ENCODE peak calls at places on chromosomes 3 and 15, in seven cellular contexts. Y is stimulated activated CD4-positive, alpha-beta T cell treated with anti-CD3 and anti-CD28 coated beads, Interleukin-2, amount 100 ng/mL, for 48 hours; Z is NCI-H1417 treated with DMSO at 0.1 percent for 48 hours; V is amygdala; B is NCI-H2171 treated with DMSO at 0.1 percent for 48 hours; C is iris pigment epithelial cell; O is fibroblast of pulmonary artery. R is an unnamed sample.

GRCh38 chr15:65333863-65334262 is 29.4 kb downstream of the RNU5B-1 start:
- DNase-seq in O (no peak), B (peak; percentile 52), Y (no peak), V (no peak), C (no peak), Z (no peak), R (no peak)

GRCh38 chr3:16101295-16102186 is 72.9 kb upstream of the GALNT15 start:
- DNase-seq in O (no peak), B (no peak), V (no peak), Y (no peak), Z (no peak), C (peak; percentile 57), R (no peak)

GRCh38 chr3:150412599-150413069 is 4.5 kb downstream of the TSC22D2 start:
- DNase-seq in O (peak; percentile 85), B (no peak), Z (no peak), Y (no peak), V (no peak), C (peak; percentile 96), R (peak; percentile 57)

GRCh38 chr3:179447251-179447650 is 4.0 kb downstream of the GNB4 start:
- DNase-seq in B (no peak), Y (no peak), Z (no peak), V (no peak), C (no peak), O (no peak), R (no peak)

GRCh38 chr3:70973558-70973957 is 610.0 kb downstream of the FOXP1 start:
- DNase-seq in O (peak; percentile 65), Y (no peak), V (no peak), Z (no peak), C (peak; percentile 91), B (no peak), R (no peak)

GRCh38 chr15:85494035-85494793 is 113.8 kb downstream of the AKAP13 start:
- DNase-seq in Y (no peak), B (peak; percentile 55), C (peak; percentile 93), O (peak; percentile 91), V (no peak), Z (no peak), R (no peak)

GRCh38 chr3:188975612-188976314 is 196.0 kb upstream of the TPRG1 start:
- DNase-seq in O (no peak), Z (no peak), B (peak; percentile 98), C (no peak), V (no peak), Y (no peak), R (no peak)

GRCh38 chr3:160180581-160181216 is 44.5 kb upstream of the C3orf80 start:
- DNase-seq in O (peak; percentile 55), V (no peak), Y (no peak), B (no peak), Z (peak; percentile 9), C (peak; percentile 21), R (no peak)

GRCh38 chr15:95659646-95660045 is 670.9 kb upstream of the NR2F2 start:
- DNase-seq in C (no peak), O (no peak), V (no peak), B (no peak), Y (no peak), Z (no peak), R (no peak)

GRCh38 chr15:66153549-66154415 is 99.8 kb downstream of the MEGF11 start:
- DNase-seq in C (no peak), V (no peak), B (peak; percentile 99), O (no peak), Z (peak; percentile 93), Y (no peak), R (no peak)

GRCh38 chr3:69451594-69451993 is 65.7 kb upstream of the FRMD4B start:
- DNase-seq in C (no peak), V (no peak), B (peak; percentile 79), Y (no peak), Z (no peak), O (no peak), R (no peak)

GRCh38 chr15:62360286-62360685 is 195.2 kb upstream of the C2CD4B start:
- DNase-seq in Y (no peak), B (peak; percentile 93), V (no peak), Z (no peak), C (no peak), O (peak; percentile 4), R (no peak)

GRCh38 chr3:72274511-72275295 is 489.8 kb upstream of the PROK2 start:
- DNase-seq in V (peak; percentile 48), Z (no peak), B (peak; percentile 78), C (peak; percentile 88), Y (no peak), O (peak; percentile 85), R (peak; percentile 55)

GRCh38 chr3:184236636-184237035 is 7.3 kb downstream of the VWA5B2 start:
- DNase-seq in Z (no peak), V (no peak), B (peak; percentile 19), C (no peak), O (no peak), Y (no peak), R (no peak)

GRCh38 chr15:86568378-86568777 is 488.7 kb downstream of the AGBL1 start:
- DNase-seq in Y (no peak), C (no peak), V (no peak), O (no peak), B (no peak), Z (no peak), R (no peak)

GRCh38 chr3:142273501-142273900 is 48.1 kb upstream of the GK5 start:
- DNase-seq in B (peak; percentile 82), O (no peak), Z (no peak), C (no peak), Y (no peak), V (peak; percentile 2), R (peak; percentile 72)

GRCh38 chr3:175672119-175672689 is 813.1 kb downstream of the NAALADL2 start:
- DNase-seq in Y (no peak), B (no peak), C (peak; percentile 56), O (peak; percentile 42), Z (no peak), V (no peak), R (peak; percentile 18)

GRCh38 chr3:151107701-151108100 is 22.2 kb downstream of the MED12L start:
- DNase-seq in Z (no peak), V (no peak), B (no peak), O (no peak), C (no peak), Y (no peak), R (no peak)

GRCh38 chr15:101641134-101641764 is 10.9 kb downstream of the TM2D3 start:
- DNase-seq in O (peak; percentile 85), Z (peak; percentile 51), Y (peak; percentile 68), B (peak; percentile 81), C (peak; percentile 71), V (peak; percentile 62), R (peak; percentile 90)

GRCh38 chr15:80835338-80835737 is 56.2 kb downstream of the CEMIP start:
- DNase-seq in B (no peak), O (no peak), C (no peak), Z (no peak), V (no peak), Y (no peak), R (no peak)

GRCh38 chr15:88479169-88479568 is 11.7 kb downstream of the MRPS11 start:
- DNase-seq in Z (no peak), O (no peak), Y (no peak), B (no peak), V (no peak), C (no peak), R (no peak)

GRCh38 chr15:66819084-66819483 is 117.0 kb downstream of the SMAD6 start:
- DNase-seq in V (no peak), Y (no peak), O (no peak), C (no peak), B (no peak), Z (no peak), R (no peak)

GRCh38 chr3:187507905-187508304 is 139.7 kb downstream of the RTP4 start:
- DNase-seq in O (no peak), V (no peak), Y (no peak), B (no peak), Z (no peak), C (no peak), R (no peak)

GRCh38 chr3:127137757-127138536 is 55.0 kb upstream of the PRR23E start:
- DNase-seq in C (no peak), Y (no peak), B (no peak), V (no peak), Z (no peak), O (no peak), R (no peak)

GRCh38 chr15:98581715-98582114 is 66.6 kb upstream of the IGF1R start:
- DNase-seq in Y (no peak), C (no peak), B (no peak), Z (no peak), O (no peak), V (no peak), R (no peak)

GRCh38 chr15:28907338-28907961 is 21.7 kb downstream of the APBA2 start:
- DNase-seq in B (no peak), Z (no peak), O (no peak), Y (no peak), C (no peak), V (no peak), R (no peak)

GRCh38 chr15:34987623-34987981 is 485 bp downstream of the ZNF770 start:
- DNase-seq in Z (peak; percentile 10), C (no peak), O (no peak), V (peak; percentile 47), B (no peak), Y (no peak), R (no peak)

GRCh38 chr15:66126057-66126855 is 127.3 kb downstream of the MEGF11 start:
- DNase-seq in C (no peak), Z (no peak), V (no peak), B (peak; percentile 90), Y (no peak), O (no peak), R (no peak)

GRCh38 chr3:195907730-195908438 is 467 bp downstream of the TNK2 start:
- DNase-seq in C (no peak), Y (peak; percentile 51), V (peak; percentile 50), Z (no peak), B (peak; percentile 74), O (no peak), R (peak; percentile 69)

GRCh38 chr15:73924258-73924921 is 1.9 kb upstream of the LOXL1 start:
- DNase-seq in V (no peak), C (peak; percentile 91), Z (peak; percentile 14), Y (no peak), O (peak; percentile 84), B (peak; percentile 93), R (peak; percentile 50)

GRCh38 chr3:42014949-42015533 is 53.1 kb upstream of the ULK4 start:
- DNase-seq in Y (peak; percentile 10), B (peak; percentile 25), Z (no peak), V (no peak), O (peak; percentile 51), C (no peak), R (peak; percentile 46)

GRCh38 chr3:11159421-11159904 is 5.2 kb downstream of the HRH1 start:
- DNase-seq in O (peak; percentile 91), C (peak; percentile 91), B (no peak), V (no peak), Z (no peak), Y (no peak), R (no peak)